ENCODE peak calls at places on chromosomes 5 and 9, in seven cellular contexts. One of them, this sample, is unnamed. For H3K4me1, the result is how much of the 10 kb centered on the place peaks cover.

GRCh38 chr5:154712518-154713437 is 42.4 kb upstream of the LARP1 start:
- DNase-seq in A549: no peak
- DNase-seq in mucosa of descending colon: peak
- DNase-seq in heart left ventricle: no peak
- DNase-seq in HCT116: peak
- DNase-seq in tibial artery: no peak
- DNase-seq in suprapubic skin: no peak
- DNase-seq in this sample: no peak

GRCh38 chr5:14879985-14880589 is 8.5 kb upstream of the ANKH start:
- DNase-seq in tibial artery: no peak
- DNase-seq in suprapubic skin: no peak
- DNase-seq in heart left ventricle: no peak
- DNase-seq in mucosa of descending colon: no peak
- DNase-seq in HCT116: no peak
- DNase-seq in A549: no peak
- DNase-seq in this sample: no peak

GRCh38 chr5:151523335-151523734 is 67.8 kb downstream of the FAT2 start:
- DNase-seq in HCT116: peak
- DNase-seq in A549: peak
- DNase-seq in tibial artery: no peak
- DNase-seq in suprapubic skin: no peak
- DNase-seq in heart left ventricle: no peak
- DNase-seq in mucosa of descending colon: no peak
- DNase-seq in this sample: no peak

GRCh38 chr9:37262410-37262809 is 142.0 kb downstream of the ZCCHC7 start:
- DNase-seq in mucosa of descending colon: no peak
- DNase-seq in A549: peak
- DNase-seq in suprapubic skin: no peak
- DNase-seq in tibial artery: no peak
- DNase-seq in heart left ventricle: no peak
- DNase-seq in HCT116: no peak
- DNase-seq in this sample: no peak

GRCh38 chr9:137428841-137429545 is 5.8 kb downstream of the NOXA1 start:
- DNase-seq in heart left ventricle: no peak
- DNase-seq in A549: no peak
- DNase-seq in HCT116: no peak
- DNase-seq in tibial artery: no peak
- DNase-seq in mucosa of descending colon: peak
- DNase-seq in suprapubic skin: no peak
- DNase-seq in this sample: no peak

GRCh38 chr5:87421307-87421706 is 8.6 kb upstream of the CCNH start:
- DNase-seq in HCT116: no peak
- DNase-seq in heart left ventricle: no peak
- DNase-seq in tibial artery: no peak
- DNase-seq in suprapubic skin: no peak
- DNase-seq in mucosa of descending colon: no peak
- DNase-seq in A549: no peak
- DNase-seq in this sample: no peak

GRCh38 chr5:14394365-14394764 is 187.2 kb upstream of the OTULINL start:
- DNase-seq in mucosa of descending colon: no peak
- DNase-seq in suprapubic skin: no peak
- DNase-seq in HCT116: no peak
- DNase-seq in heart left ventricle: no peak
- DNase-seq in tibial artery: no peak
- DNase-seq in A549: no peak
- DNase-seq in this sample: no peak

GRCh38 chr9:35771524-35771923 is 17.4 kb upstream of the MSMP start:
- DNase-seq in heart left ventricle: no peak
- DNase-seq in tibial artery: no peak
- DNase-seq in A549: peak
- DNase-seq in HCT116: no peak
- DNase-seq in suprapubic skin: no peak
- DNase-seq in mucosa of descending colon: no peak
- DNase-seq in this sample: no peak

GRCh38 chr5:40680741-40681350 is 1.1 kb downstream of the PTGER4 start:
- DNase-seq in heart left ventricle: no peak
- DNase-seq in HCT116: no peak
- DNase-seq in suprapubic skin: no peak
- DNase-seq in tibial artery: no peak
- DNase-seq in A549: no peak
- DNase-seq in mucosa of descending colon: peak
- DNase-seq in this sample: peak

GRCh38 chr5:154395407-154396106 is 50.2 kb upstream of the SAP30L start:
- DNase-seq in A549: no peak
- DNase-seq in suprapubic skin: no peak
- DNase-seq in heart left ventricle: no peak
- DNase-seq in tibial artery: peak
- DNase-seq in HCT116: no peak
- DNase-seq in mucosa of descending colon: no peak
- DNase-seq in this sample: peak

GRCh38 chr5:57445715-57446037 is 36.9 kb downstream of the ACTBL2 start:
- DNase-seq in tibial artery: no peak
- DNase-seq in suprapubic skin: no peak
- DNase-seq in mucosa of descending colon: no peak
- DNase-seq in heart left ventricle: no peak
- DNase-seq in A549: no peak
- DNase-seq in HCT116: no peak
- DNase-seq in this sample: no peak

GRCh38 chr9:19424176-19424779 is 15.5 kb downstream of the ACER2 start:
- DNase-seq in suprapubic skin: no peak
- DNase-seq in HCT116: no peak
- DNase-seq in mucosa of descending colon: no peak
- DNase-seq in heart left ventricle: no peak
- DNase-seq in tibial artery: no peak
- DNase-seq in A549: no peak
- DNase-seq in this sample: no peak

GRCh38 chr5:115262066-115262404 is 642 bp downstream of the PGGT1B start:
- DNase-seq in heart left ventricle: no peak
- DNase-seq in A549: peak
- DNase-seq in HCT116: no peak
- DNase-seq in tibial artery: no peak
- DNase-seq in suprapubic skin: no peak
- DNase-seq in mucosa of descending colon: no peak
- DNase-seq in this sample: no peak

GRCh38 chr5:153860482-153860881 is 178.2 kb downstream of the FAM114A2 start:
- DNase-seq in tibial artery: no peak
- DNase-seq in HCT116: no peak
- DNase-seq in suprapubic skin: no peak
- DNase-seq in mucosa of descending colon: no peak
- DNase-seq in A549: no peak
- DNase-seq in heart left ventricle: no peak
- DNase-seq in this sample: no peak

DNA sequence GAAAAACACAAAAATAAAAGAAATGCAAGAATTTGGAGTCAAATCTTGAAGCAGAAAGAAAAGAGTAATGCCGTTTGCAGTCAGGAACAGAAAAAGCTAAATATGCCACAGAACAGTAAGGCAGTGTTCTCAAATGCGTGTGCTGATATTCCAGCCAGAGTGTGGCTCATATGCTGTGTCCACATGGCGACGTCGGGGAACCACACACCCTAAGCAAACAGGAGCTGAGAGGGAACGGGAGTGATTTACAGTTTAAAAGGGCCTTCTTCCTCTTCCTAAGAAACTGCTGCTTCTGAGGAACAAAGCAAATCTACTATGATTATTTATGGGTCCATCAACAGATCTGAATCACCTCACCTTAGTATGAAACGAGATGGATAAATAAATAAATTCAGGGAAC is 42.7 kb downstream of the DDX31 start:
- DNase-seq in A549: peak
- DNase-seq in heart left ventricle: no peak
- DNase-seq in tibial artery: no peak
- DNase-seq in mucosa of descending colon: no peak
- DNase-seq in suprapubic skin: no peak
- DNase-seq in HCT116: no peak
- DNase-seq in this sample: no peak
- H3K4me3 ChIP-seq in A549: no peak
- H3K4me3 ChIP-seq in heart left ventricle: no peak
- H3K4me3 ChIP-seq in tibial artery: no peak
- H3K4me3 ChIP-seq in mucosa of descending colon: no peak
- H3K4me3 ChIP-seq in suprapubic skin: no peak
- H3K4me3 ChIP-seq in HCT116: no peak
- H3K4me3 ChIP-seq in this sample: no peak

GRCh38 chr5:172852490-172853354 is 18.7 kb downstream of the ERGIC1 start:
- DNase-seq in HCT116: no peak
- DNase-seq in mucosa of descending colon: no peak
- DNase-seq in A549: peak
- DNase-seq in tibial artery: no peak
- DNase-seq in heart left ventricle: no peak
- DNase-seq in suprapubic skin: no peak
- DNase-seq in this sample: no peak
- H3K4me1 ChIP-seq in HCT116: under half
- H3K4me1 ChIP-seq in mucosa of descending colon: under half
- H3K4me1 ChIP-seq in A549: half or more
- H3K4me1 ChIP-seq in tibial artery: half or more
- H3K4me1 ChIP-seq in heart left ventricle: under half
- H3K4me1 ChIP-seq in suprapubic skin: half or more
- H3K4me1 ChIP-seq in this sample: half or more

GRCh38 chr5:108729306-108729645 is 18.4 kb upstream of the FER start:
- DNase-seq in suprapubic skin: no peak
- DNase-seq in tibial artery: no peak
- DNase-seq in A549: no peak
- DNase-seq in heart left ventricle: no peak
- DNase-seq in mucosa of descending colon: no peak
- DNase-seq in HCT116: no peak
- DNase-seq in this sample: no peak
- H3K4me3 ChIP-seq in suprapubic skin: peak
- H3K4me3 ChIP-seq in tibial artery: no peak
- H3K4me3 ChIP-seq in A549: no peak
- H3K4me3 ChIP-seq in heart left ventricle: peak
- H3K4me3 ChIP-seq in mucosa of descending colon: no peak
- H3K4me3 ChIP-seq in HCT116: no peak
- H3K4me3 ChIP-seq in this sample: no peak

GRCh38 chr9:72734631-72735030 is 213.2 kb downstream of the TMC1 start:
- DNase-seq in mucosa of descending colon: no peak
- DNase-seq in A549: no peak
- DNase-seq in HCT116: no peak
- DNase-seq in heart left ventricle: no peak
- DNase-seq in suprapubic skin: no peak
- DNase-seq in tibial artery: no peak
- DNase-seq in this sample: no peak
- H3K4me1 ChIP-seq in mucosa of descending colon: under half
- H3K4me1 ChIP-seq in A549: under half
- H3K4me1 ChIP-seq in HCT116: under half
- H3K4me1 ChIP-seq in heart left ventricle: under half
- H3K4me1 ChIP-seq in suprapubic skin: under half
- H3K4me1 ChIP-seq in tibial artery: under half
- H3K4me1 ChIP-seq in this sample: under half

GRCh38 chr5:79985288-79985687 is 5.8 kb downstream of the MTX3 start:
- DNase-seq in HCT116: no peak
- DNase-seq in suprapubic skin: no peak
- DNase-seq in tibial artery: no peak
- DNase-seq in mucosa of descending colon: no peak
- DNase-seq in heart left ventricle: no peak
- DNase-seq in A549: no peak
- DNase-seq in this sample: no peak

GRCh38 chr5:79986260-79986659 is 4.8 kb downstream of the MTX3 start:
- DNase-seq in tibial artery: no peak
- DNase-seq in A549: no peak
- DNase-seq in mucosa of descending colon: no peak
- DNase-seq in heart left ventricle: no peak
- DNase-seq in suprapubic skin: no peak
- DNase-seq in HCT116: no peak
- DNase-seq in this sample: no peak

GRCh38 chr5:79992891-79993290 is 1.8 kb upstream of the MTX3 start:
- DNase-seq in mucosa of descending colon: no peak
- DNase-seq in tibial artery: no peak
- DNase-seq in suprapubic skin: no peak
- DNase-seq in HCT116: no peak
- DNase-seq in A549: no peak
- DNase-seq in heart left ventricle: no peak
- DNase-seq in this sample: no peak

GRCh38 chr5:79990205-79990597 is 861 bp downstream of the MTX3 start:
- DNase-seq in suprapubic skin: no peak
- DNase-seq in HCT116: no peak
- DNase-seq in A549: no peak
- DNase-seq in heart left ventricle: no peak
- DNase-seq in mucosa of descending colon: no peak
- DNase-seq in tibial artery: no peak
- DNase-seq in this sample: no peak

DNA sequence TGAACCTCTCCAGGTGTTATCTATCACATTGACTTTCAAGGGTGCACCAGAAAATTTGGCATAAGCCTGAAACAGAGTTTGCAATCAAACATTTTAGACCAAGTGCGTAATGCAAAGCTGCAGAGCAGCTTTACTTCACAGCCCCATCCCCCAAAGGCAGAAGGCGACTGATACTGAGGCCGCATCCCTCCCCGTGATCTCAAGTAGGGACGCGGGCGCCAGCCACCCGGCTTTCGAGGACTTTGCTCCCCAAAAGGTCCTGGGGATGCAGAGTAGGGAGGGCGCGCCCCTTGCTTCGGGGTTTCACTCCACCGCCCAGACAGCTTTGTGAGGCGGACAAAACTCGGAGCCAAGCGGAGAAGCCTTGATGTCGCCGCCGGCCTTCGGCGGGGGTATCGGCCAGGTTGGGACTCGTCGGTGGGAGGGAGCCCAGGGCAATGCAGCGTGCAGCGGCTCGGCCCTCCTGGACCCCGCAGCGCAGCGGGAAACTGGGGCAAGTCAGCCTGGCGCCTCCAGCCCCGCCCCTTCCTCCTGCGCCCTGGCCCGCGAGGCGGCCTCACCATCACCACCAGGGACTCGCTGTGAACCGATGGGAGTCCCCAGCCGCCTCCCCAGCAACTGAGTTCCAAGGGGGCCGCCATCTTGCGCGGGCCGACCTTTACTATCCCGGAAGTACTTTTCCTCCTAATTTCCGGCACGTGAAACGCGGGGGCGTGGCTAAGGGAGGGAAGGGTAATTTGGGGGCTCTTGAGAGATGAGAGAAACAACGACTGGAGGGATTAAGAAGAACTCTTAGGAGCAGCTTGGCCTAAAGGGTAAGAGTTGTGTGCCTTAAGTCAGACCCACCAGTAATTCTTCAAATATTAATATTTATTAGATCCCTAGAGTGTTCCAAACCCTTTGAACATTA is at the start of gene MTX3:
- DNase-seq in heart left ventricle: peak
- DNase-seq in A549: peak
- DNase-seq in mucosa of descending colon: peak
- DNase-seq in suprapubic skin: peak
- DNase-seq in HCT116: peak
- DNase-seq in tibial artery: peak
- DNase-seq in this sample: peak
- H3K4me3 ChIP-seq in heart left ventricle: peak
- H3K4me3 ChIP-seq in A549: peak
- H3K4me3 ChIP-seq in mucosa of descending colon: peak
- H3K4me3 ChIP-seq in suprapubic skin: peak
- H3K4me3 ChIP-seq in HCT116: peak
- H3K4me3 ChIP-seq in tibial artery: peak
- H3K4me3 ChIP-seq in this sample: peak